ENCODE peak calls at places on chromosome 14, in five cellular contexts. Q is HL-60, P is GM23338, O is breast epithelium, V is K562. G is an unnamed sample.

GRCh38 chr14:64745511-64746041 is 41.4 kb downstream of the PLEKHG3 start:
- DNase-seq in Q (no peak), P (peak; percentile 52), O (no peak), V (no peak), G (no peak)

GRCh38 chr14:85416771-85417170 is 113.2 kb upstream of the FLRT2 start:
- DNase-seq in Q (peak; percentile 65), P (no peak), O (no peak), V (no peak), G (no peak)

GRCh38 chr14:75579882-75580281 is 1.5 kb downstream of the FLVCR2 start:
- DNase-seq in Q (no peak), P (no peak), O (peak; percentile 30), V (no peak), G (no peak)

GRCh38 chr14:97010491-97011160 is 213.4 kb downstream of the VRK1 start:
- DNase-seq in Q (no peak), P (peak; percentile 67), O (no peak), V (no peak), G (no peak)

GRCh38 chr14:35558680-35559079 is 24.7 kb downstream of the INSM2 start:
- DNase-seq in Q (no peak), P (peak; percentile 45), O (no peak), V (no peak), G (no peak)

GRCh38 chr14:101824339-101824727 is 62.8 kb downstream of the PPP2R5C start:
- DNase-seq in Q (no peak), P (no peak), O (no peak), V (no peak), G (no peak)

GRCh38 chr14:70882771-70883492 is 24.3 kb upstream of the PCNX1 start:
- DNase-seq in Q (peak; percentile 82), P (no peak), O (no peak), V (no peak), G (no peak)

GRCh38 chr14:49766839-49767238 is 1.1 kb upstream of the KLHDC2 start:
- DNase-seq in Q (no peak), P (no peak), O (no peak), V (no peak), G (no peak)

GRCh38 chr14:35121026-35121886 is 534 bp downstream of the PPP2R3C start:
- DNase-seq in Q (peak; percentile 11), P (no peak), O (no peak), V (peak; percentile 89), G (no peak)

GRCh38 chr14:68104518-68104917 is 284.9 kb downstream of the RAD51B start:
- DNase-seq in Q (no peak), P (no peak), O (no peak), V (no peak), G (no peak)

GRCh38 chr14:58817846-58818245 is 180.1 kb downstream of the DACT1 start:
- DNase-seq in Q (no peak), P (no peak), O (no peak), V (no peak), G (no peak)

GRCh38 chr14:56660677-56661389 is 81.2 kb downstream of the TMEM260 start:
- DNase-seq in Q (no peak), P (peak; percentile 35), O (no peak), V (no peak), G (no peak)

GRCh38 chr14:47863441-47863840 is 188.0 kb upstream of the MDGA2 start:
- DNase-seq in Q (no peak), P (no peak), O (no peak), V (no peak), G (no peak)

GRCh38 chr14:91649930-91650329 is 82.0 kb downstream of the CATSPERB start:
- DNase-seq in Q (peak; percentile 11), P (peak; percentile 51), O (no peak), V (no peak), G (no peak)

GRCh38 chr14:56816575-56817391 is 6.5 kb upstream of the OTX2 start:
- DNase-seq in Q (no peak), P (peak; percentile 79), O (no peak), V (no peak), G (no peak)

GRCh38 chr14:69554500-69554899 is 20.2 kb downstream of the CCDC177 start:
- DNase-seq in Q (no peak), P (no peak), O (no peak), V (no peak), G (no peak)

GRCh38 chr14:80213602-80214001 is 2.3 kb upstream of the DIO2 start:
- DNase-seq in Q (peak; percentile 22), P (peak; percentile 86), O (no peak), V (no peak), G (no peak)

GRCh38 chr14:101820283-101820798 is 58.8 kb downstream of the PPP2R5C start:
- DNase-seq in Q (no peak), P (no peak), O (no peak), V (no peak), G (no peak)

GRCh38 chr14:50020184-50020583 is 96.2 kb downstream of the VCPKMT start:
- DNase-seq in Q (no peak), P (no peak), O (no peak), V (no peak), G (no peak)

GRCh38 chr14:23645812-23646647 is 9.9 kb downstream of the DHRS2 start:
- DNase-seq in Q (no peak), P (no peak), O (no peak), V (no peak), G (no peak)

GRCh38 chr14:89270439-89271227 is 146.4 kb downstream of the FOXN3 start:
- DNase-seq in Q (no peak), P (no peak), O (no peak), V (no peak), G (no peak)

GRCh38 chr14:51448831-51449665 is 202.7 kb upstream of the FRMD6 start:
- DNase-seq in Q (no peak), P (no peak), O (no peak), V (no peak), G (no peak)

GRCh38 chr14:93481758-93482157 is 51.0 kb downstream of the UNC79 start:
- DNase-seq in Q (no peak), P (no peak), O (no peak), V (no peak), G (no peak)

GRCh38 chr14:93480867-93481266 is 50.1 kb downstream of the UNC79 start:
- DNase-seq in Q (no peak), P (no peak), O (no peak), V (no peak), G (no peak)

GRCh38 chr14:93475471-93475870 is 44.7 kb downstream of the UNC79 start:
- DNase-seq in Q (no peak), P (peak; percentile 28), O (no peak), V (no peak), G (no peak)

GRCh38 chr14:93476305-93476704 is 45.6 kb downstream of the UNC79 start:
- DNase-seq in Q (no peak), P (no peak), O (no peak), V (no peak), G (no peak)
- TF ChIP-seq CTCF in Q (no peak), P (no peak), O (no peak), V (no peak), G (no peak)

GRCh38 chr14:54564071-54564798 is 2.7 kb upstream of the SAMD4A start:
- DNase-seq in Q (no peak), P (peak; percentile 63), O (no peak), V (peak; percentile 15), G (no peak)

GRCh38 chr14:54566410-54567223 is at the start of gene SAMD4A:
- DNase-seq in Q (no peak), P (peak; percentile 70), O (peak; percentile 68), V (peak; percentile 47), G (peak; percentile 86)

GRCh38 chr14:54566152-54566409 is 847 bp upstream of the SAMD4A start:
- DNase-seq in Q (no peak), P (no peak), O (no peak), V (no peak), G (no peak)

GRCh38 chr14:54564799-54565235 is 2.1 kb upstream of the SAMD4A start:
- DNase-seq in Q (no peak), P (no peak), O (peak; percentile 22), V (no peak), G (no peak)

DNA sequence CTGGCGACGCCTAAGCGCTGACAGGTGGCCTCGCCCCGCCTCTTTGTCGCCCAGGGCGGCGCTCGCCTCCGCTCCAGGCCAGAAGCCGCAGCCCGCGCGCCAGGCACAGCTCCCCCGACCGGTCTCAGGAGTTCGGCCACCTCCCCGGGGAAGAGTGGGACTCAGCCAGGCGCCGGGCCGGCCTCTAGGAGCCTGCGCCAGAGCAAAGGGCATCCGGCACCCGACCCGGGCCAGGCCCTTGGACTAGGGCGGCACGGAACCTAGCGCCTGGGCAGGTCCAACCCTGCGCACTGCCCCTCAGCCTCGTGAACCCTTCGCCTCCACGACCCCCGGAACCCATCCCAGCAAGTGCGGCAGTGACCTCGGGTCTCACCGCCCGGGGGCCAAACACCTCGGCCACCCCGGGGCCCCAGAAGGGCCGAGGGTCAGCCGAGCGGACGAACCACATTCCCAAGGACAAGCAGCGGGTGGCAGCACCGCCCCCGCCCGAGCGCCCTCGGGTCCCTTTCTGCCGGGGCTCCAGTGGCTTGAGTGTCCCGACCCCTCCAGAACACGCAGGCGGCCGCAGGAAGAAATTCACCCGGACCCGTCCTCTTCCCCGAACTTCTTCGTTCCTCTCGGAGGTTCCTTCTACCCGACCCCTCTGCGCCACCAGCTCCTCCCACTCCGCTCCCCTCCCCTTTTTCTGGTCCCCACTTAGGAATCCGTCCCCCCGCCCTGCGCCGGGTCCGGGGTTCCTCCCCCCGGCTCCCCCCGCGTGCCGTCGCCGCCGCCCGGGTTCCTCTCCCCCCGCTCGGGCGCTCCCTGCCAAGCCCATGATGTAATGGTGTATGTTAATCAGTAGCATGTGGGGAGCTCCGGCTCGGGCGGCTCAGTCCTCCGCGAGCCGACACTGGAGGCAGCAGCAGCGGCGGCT is 1.4 kb upstream of the SAMD4A start:
- DNase-seq in Q (no peak), P (peak; percentile 90), O (peak; percentile 96), V (peak; percentile 64), G (peak; percentile 97)
- TF ChIP-seq POLR2AphosphoS5 in Q (no peak), P (peak; percentile 58), O (peak; percentile 91), V (peak; percentile 44), G (peak; percentile 94)

GRCh38 chr14:77707355-77707723 is 484 bp downstream of the ALKBH1 start:
- DNase-seq in Q (peak; percentile 18), P (peak; percentile 33), O (no peak), V (peak; percentile 26), G (no peak)
- TF ChIP-seq CTCF in Q (no peak), P (peak; percentile 0), O (no peak), V (peak; percentile 51), G (no peak)

DNA sequence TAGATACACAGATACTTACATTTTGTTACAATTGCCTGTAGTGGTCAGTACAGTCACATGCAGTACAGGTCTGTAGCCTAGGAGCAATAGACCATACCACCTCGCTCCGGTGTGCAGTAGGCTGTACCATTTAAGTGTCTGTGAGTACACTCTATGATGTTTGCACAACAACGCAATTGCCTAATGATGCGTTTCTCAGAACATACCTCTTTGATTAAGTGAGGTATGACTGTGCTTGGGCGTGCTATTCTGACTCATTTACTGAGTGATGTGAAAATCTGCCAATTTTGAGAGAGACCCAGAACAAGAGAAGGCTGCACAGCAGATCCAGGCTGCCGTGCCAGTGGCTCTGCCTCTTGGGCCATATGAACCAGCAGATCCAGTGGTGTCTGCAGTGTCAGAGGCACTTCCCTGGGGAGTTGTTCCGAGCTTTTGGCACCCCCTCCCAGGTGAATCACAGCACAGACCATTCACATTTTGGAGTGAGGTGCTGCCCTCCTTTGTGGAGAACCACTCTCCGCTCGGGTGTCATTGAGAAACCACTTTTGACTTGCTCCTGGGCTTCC is 20.4 kb downstream of the DLK1 start:
- DNase-seq in Q (no peak), P (no peak), O (no peak), V (no peak), G (no peak)
- TF ChIP-seq POLR2AphosphoS5 in Q (no peak), P (no peak), O (peak; percentile 23), V (no peak), G (peak; percentile 76)